ENCODE peak calls at places on chromosomes 13 and 19, in six cellular contexts. W, V, T, C, P and A are unnamed samples.

GRCh38 chr13:32025730-32026129 is 5.8 kb upstream of the FRY start:
- DNase-seq in W (no peak), V (no peak), T (no peak), C (no peak), P (no peak), A (no peak)

GRCh38 chr13:19720039-19720438 is 62.7 kb downstream of the PSPC1 start:
- DNase-seq in W (no peak), V (no peak), T (no peak), C (no peak), P (no peak), A (no peak)

GRCh38 chr13:29902632-29903305 is 52.4 kb upstream of the UBL3 start:
- DNase-seq in W (no peak), V (no peak), T (no peak), C (no peak), P (no peak), A (no peak)

GRCh38 chr13:75635621-75636338 is at the start of gene LMO7:
- DNase-seq in W (peak), V (peak), T (no peak), C (peak), P (peak), A (peak)

GRCh38 chr13:28339419-28339818 is 155.5 kb downstream of the FLT1 start:
- DNase-seq in W (no peak), V (no peak), T (no peak), C (no peak), P (no peak), A (no peak)

GRCh38 chr19:33734913-33735312 is 61.8 kb upstream of the KCTD15 start:
- DNase-seq in W (no peak), V (no peak), T (no peak), C (no peak), P (no peak), A (no peak)

GRCh38 chr13:30338331-30338851 is 31.0 kb upstream of the KATNAL1 start:
- DNase-seq in W (no peak), V (no peak), T (no peak), C (no peak), P (no peak), A (no peak)

GRCh38 chr13:113848431-113849260 is 15.2 kb downstream of the GAS6 start:
- DNase-seq in W (no peak), V (no peak), T (no peak), C (no peak), P (no peak), A (no peak)

GRCh38 chr13:66635526-66635925 is 594.6 kb downstream of the PCDH9 start:
- DNase-seq in W (no peak), V (peak), T (no peak), C (peak), P (no peak), A (no peak)

GRCh38 chr13:37640499-37640898 is 41.9 kb upstream of the POSTN start:
- DNase-seq in W (peak), V (peak), T (no peak), C (peak), P (no peak), A (peak)

GRCh38 chr19:51242881-51243280 is 8.0 kb upstream of the SIGLECL1 start:
- DNase-seq in W (no peak), V (no peak), T (no peak), C (no peak), P (no peak), A (peak)

GRCh38 chr13:48801255-48801654 is 147.5 kb downstream of the CYSLTR2 start:
- DNase-seq in W (no peak), V (no peak), T (no peak), C (no peak), P (no peak), A (no peak)

GRCh38 chr19:36482876-36483275 is 6.5 kb downstream of the ZNF566 start:
- DNase-seq in W (no peak), V (no peak), T (no peak), C (no peak), P (peak), A (no peak)

GRCh38 chr19:51702754-51703654 is 9.9 kb downstream of the SPACA6 start:
- DNase-seq in W (peak), V (no peak), T (no peak), C (peak), P (no peak), A (no peak)

GRCh38 chr13:89097994-89098393 is 1426.8 kb downstream of the SLITRK5 start:
- DNase-seq in W (no peak), V (no peak), T (no peak), C (no peak), P (no peak), A (peak)

GRCh38 chr13:50291611-50292010 is 276.4 kb downstream of the KCNRG start:
- DNase-seq in W (no peak), V (no peak), T (no peak), C (no peak), P (no peak), A (no peak)

GRCh38 chr13:62176051-62176450 is 760.4 kb upstream of the PCDH20 start:
- DNase-seq in W (no peak), V (no peak), T (no peak), C (no peak), P (no peak), A (no peak)

GRCh38 chr13:52070929-52071523 is 46.5 kb downstream of the UTP14C start:
- DNase-seq in W (peak), V (no peak), T (no peak), C (peak), P (peak), A (peak)

GRCh38 chr13:52158629-52159158 is 703 bp downstream of the NEK3 start:
- DNase-seq in W (peak), V (peak), T (peak), C (peak), P (no peak), A (peak)

GRCh38 chr19:11256189-11256588 is 6.1 kb downstream of the DOCK6 start:
- DNase-seq in W (no peak), V (no peak), T (no peak), C (peak), P (no peak), A (no peak)

GRCh38 chr19:47082493-47082892 is 31.1 kb downstream of the ZC3H4 start:
- DNase-seq in W (no peak), V (no peak), T (no peak), C (no peak), P (no peak), A (no peak)

GRCh38 chr13:112184261-112184660 is 117.3 kb downstream of the SOX1 start:
- DNase-seq in W (no peak), V (no peak), T (no peak), C (no peak), P (no peak), A (no peak)

GRCh38 chr13:55160911-55161310 is 1979.8 kb upstream of the PRR20A start:
- DNase-seq in W (no peak), V (no peak), T (no peak), C (no peak), P (no peak), A (no peak)

GRCh38 chr13:100646030-100646673 is 28.4 kb downstream of the TMTC4 start:
- DNase-seq in W (peak), V (peak), T (no peak), C (peak), P (peak), A (peak)

GRCh38 chr19:11125994-11126685 is 29.4 kb downstream of the SPC24 start:
- DNase-seq in W (peak), V (peak), T (no peak), C (peak), P (peak), A (peak)

GRCh38 chr13:111289251-111289650 is 31.2 kb upstream of the TEX29 start:
- DNase-seq in W (no peak), V (no peak), T (no peak), C (no peak), P (no peak), A (no peak)

GRCh38 chr13:80341771-80342271 is 895 bp upstream of the SPRY2 start:
- DNase-seq in W (peak), V (peak), T (no peak), C (peak), P (peak), A (peak)

GRCh38 chr13:36712290-36712689 is 38.5 kb downstream of the SERTM1 start:
- DNase-seq in W (no peak), V (no peak), T (no peak), C (no peak), P (no peak), A (no peak)

GRCh38 chr13:30401347-30401746 is 20.9 kb upstream of the UBE2L5 start:
- DNase-seq in W (no peak), V (no peak), T (no peak), C (no peak), P (no peak), A (no peak)

GRCh38 chr19:43574424-43575155 is 737 bp downstream of the XRCC1 start:
- DNase-seq in W (no peak), V (no peak), T (no peak), C (peak), P (no peak), A (no peak)

GRCh38 chr13:84431646-84432045 is 549.4 kb upstream of the SLITRK1 start:
- DNase-seq in W (no peak), V (no peak), T (no peak), C (no peak), P (no peak), A (no peak)

GRCh38 chr13:44132710-44133109 is 240.9 kb upstream of the SERP2 start:
- DNase-seq in W (no peak), V (no peak), T (no peak), C (peak), P (no peak), A (peak)

GRCh38 chr13:60765700-60766411 is 368.8 kb downstream of the TDRD3 start:
- DNase-seq in W (no peak), V (peak), T (no peak), C (peak), P (peak), A (no peak)

GRCh38 chr19:12723643-12724426 is at the start of gene TNPO2:
- DNase-seq in W (peak), V (peak), T (peak), C (peak), P (peak), A (peak)

GRCh38 chr19:55552206-55552605 is 6.9 kb upstream of the SBK3 start:
- DNase-seq in W (no peak), V (no peak), T (no peak), C (no peak), P (no peak), A (no peak)
- TF ChIP-seq MYC in W (no peak), V (no peak), T (no peak), C (no peak), P (no peak), A (no peak)

GRCh38 chr19:54607782-54608150 is 14.3 kb downstream of the LILRA1 start:
- DNase-seq in W (no peak), V (no peak), T (no peak), C (no peak), P (no peak), A (no peak)

GRCh38 chr19:54606891-54607781 is 13.7 kb downstream of the LILRA1 start:
- DNase-seq in W (no peak), V (no peak), T (peak), C (no peak), P (no peak), A (no peak)

GRCh38 chr19:54609356-54609791 is 15.9 kb downstream of the LILRA1 start:
- DNase-seq in W (no peak), V (no peak), T (no peak), C (no peak), P (no peak), A (no peak)

GRCh38 chr19:54608205-54608604 is 14.8 kb downstream of the LILRA1 start:
- DNase-seq in W (no peak), V (no peak), T (no peak), C (no peak), P (no peak), A (no peak)

GRCh38 chr19:54608792-54609191 is 15.4 kb downstream of the LILRA1 start:
- DNase-seq in W (no peak), V (no peak), T (no peak), C (no peak), P (no peak), A (no peak)
- H3K4me3 ChIP-seq in W (no peak), V (no peak), T (no peak), C (no peak), P (no peak), A (no peak)

GRCh38 chr19:35139618-35139943 is 957 bp downstream of the FXYD1 start:
- DNase-seq in W (no peak), V (no peak), T (no peak), C (no peak), P (no peak), A (no peak)

GRCh38 chr19:35142531-35143230 is 374 bp upstream of the FXYD7 start:
- DNase-seq in W (peak), V (peak), T (no peak), C (peak), P (no peak), A (peak)

GRCh38 chr19:35140207-35140897 is 1.7 kb downstream of the FXYD1 start:
- DNase-seq in W (no peak), V (no peak), T (no peak), C (no peak), P (no peak), A (no peak)

GRCh38 chr19:35141627-35142401 is 1.2 kb upstream of the FXYD7 start:
- DNase-seq in W (no peak), V (no peak), T (no peak), C (no peak), P (no peak), A (no peak)

GRCh38 chr19:35140898-35141626 is 2.0 kb upstream of the FXYD7 start:
- DNase-seq in W (peak), V (peak), T (no peak), C (peak), P (peak), A (peak)
- TF ChIP-seq CTCF in W (peak), V (peak), T (peak), C (peak), P (peak), A (peak)

GRCh38 chr19:17794731-17795494 is at the start of gene B3GNT3:
- DNase-seq in W (peak), V (peak), T (no peak), C (no peak), P (peak), A (no peak)

GRCh38 chr19:17796838-17797168 is 1.9 kb downstream of the B3GNT3 start:
- DNase-seq in W (no peak), V (no peak), T (no peak), C (no peak), P (no peak), A (no peak)

GRCh38 chr19:17796013-17796837 is 1.3 kb downstream of the B3GNT3 start:
- DNase-seq in W (no peak), V (peak), T (no peak), C (no peak), P (peak), A (no peak)

GRCh38 chr19:17794412-17794730 is 567 bp upstream of the B3GNT3 start:
- DNase-seq in W (no peak), V (no peak), T (no peak), C (no peak), P (no peak), A (no peak)

DNA sequence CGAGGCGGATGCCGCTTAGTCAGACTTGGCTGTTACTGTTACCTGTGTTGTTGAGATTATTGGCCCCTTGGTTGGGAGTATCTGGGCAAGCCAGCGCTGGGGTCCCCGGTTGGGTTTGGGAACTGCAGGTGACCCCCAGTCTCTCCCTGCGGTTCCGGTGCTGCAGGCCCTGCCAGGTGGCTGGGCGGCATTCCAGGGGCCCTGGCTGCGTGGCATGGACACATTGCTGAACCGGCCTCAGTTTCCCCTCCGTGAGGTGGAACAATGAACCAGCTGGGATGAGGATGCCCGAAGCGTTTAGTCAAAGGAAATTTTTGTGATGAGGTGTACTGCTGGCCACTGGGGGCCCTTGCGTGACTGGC is 538 bp downstream of the B3GNT3 start:
- DNase-seq in W (no peak), V (no peak), T (no peak), C (no peak), P (no peak), A (no peak)
- TF ChIP-seq MYC in W (no peak), V (no peak), T (no peak), C (no peak), P (no peak), A (no peak)

DNA sequence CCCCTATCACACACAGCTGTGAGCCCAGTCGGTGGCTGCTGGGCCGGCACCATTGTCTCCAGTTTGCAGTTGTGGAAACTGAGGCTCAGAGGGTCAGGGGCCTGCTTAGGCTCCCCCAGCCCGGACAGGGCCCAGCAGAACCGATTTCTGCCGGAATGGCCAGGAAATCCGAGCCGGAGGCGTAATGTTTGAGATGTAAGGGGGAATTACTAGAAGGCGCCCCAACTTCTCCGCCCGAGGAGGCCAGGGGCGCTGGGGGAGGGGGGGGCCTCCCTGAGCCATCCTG is 962 bp downstream of the KISS1R start:
- DNase-seq in W (no peak), V (no peak), T (no peak), C (no peak), P (no peak), A (no peak)
- H3K4me3 ChIP-seq in W (peak), V (peak), T (peak), C (no peak), P (peak), A (no peak)

DNA sequence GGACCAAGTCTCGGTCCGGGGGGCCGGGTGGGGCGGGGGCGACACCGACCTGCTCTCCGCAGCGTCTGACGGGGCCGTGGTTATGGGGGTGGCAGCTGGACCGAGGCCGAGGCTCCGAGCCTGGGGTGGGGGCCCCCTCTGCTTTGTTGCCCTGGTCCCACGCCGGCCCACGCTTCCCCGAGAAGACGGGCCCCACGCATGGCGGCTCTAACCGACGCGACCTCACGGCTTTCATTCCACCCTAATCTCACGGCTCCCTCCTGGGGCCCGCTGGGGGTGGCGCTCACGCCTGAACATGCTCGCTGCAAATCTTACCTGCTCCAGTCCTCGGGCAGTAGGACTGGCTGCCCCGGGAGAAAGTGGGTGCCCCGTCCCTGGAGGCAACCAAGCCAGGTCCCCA is 14.8 kb upstream of the MISP start:
- DNase-seq in W (no peak), V (no peak), T (no peak), C (no peak), P (no peak), A (no peak)
- TF ChIP-seq CTCF in W (no peak), V (no peak), T (no peak), C (no peak), P (no peak), A (no peak)